ENCODE peak calls at places on chromosomes 16 and 17, in seven cellular contexts. Y is lower leg skin, G is islet precursor cell, X is hepatic stellate cell, H is omental fat pad, D is psoas muscle, V is PC-3. Z is an unnamed sample.

GRCh38 chr17:48728232-48729231 is at the start of gene HOXB13:
- DNase-seq in D (no peak), H (no peak), V (peak; percentile 94), X (no peak), Y (no peak), G (peak; percentile 93), Z (no peak)

GRCh38 chr16:66364117-66364958 is 2.2 kb upstream of the CDH5 start:
- DNase-seq in H (no peak), G (no peak), X (peak; percentile 75), V (peak; percentile 53), D (peak; percentile 60), Y (peak; percentile 92), Z (no peak)

GRCh38 chr16:87017388-87018012 is 299.7 kb downstream of the C16orf95 start:
- DNase-seq in H (no peak), X (peak; percentile 82), Y (no peak), G (peak; percentile 84), D (no peak), V (peak; percentile 80), Z (peak; percentile 75)

GRCh38 chr16:21659124-21659523 is 4.6 kb upstream of the OTOA start:
- DNase-seq in G (no peak), V (no peak), Y (no peak), D (no peak), X (no peak), H (no peak), Z (no peak)

GRCh38 chr17:55053855-55054254 is 85.3 kb downstream of the STXBP4 start:
- DNase-seq in V (peak; percentile 39), D (no peak), G (no peak), Y (no peak), H (no peak), X (no peak), Z (no peak)

GRCh38 chr16:62383941-62384340 is 347.7 kb upstream of the CDH8 start:
- DNase-seq in V (no peak), D (no peak), X (no peak), H (no peak), Y (no peak), G (no peak), Z (no peak)

GRCh38 chr17:42579794-42580551 is 2.4 kb upstream of the PSMC3IP start:
- DNase-seq in V (no peak), D (no peak), G (no peak), X (no peak), Y (no peak), H (no peak), Z (no peak)

GRCh38 chr17:2695243-2695960 is 16.2 kb downstream of the CLUH start:
- DNase-seq in V (no peak), X (no peak), G (peak; percentile 50), H (peak; percentile 17), Y (peak; percentile 68), D (no peak), Z (no peak)

GRCh38 chr17:40364906-40365305 is 369 bp upstream of the GJD3 start:
- DNase-seq in G (no peak), X (no peak), H (no peak), Y (no peak), V (no peak), D (no peak), Z (no peak)

GRCh38 chr16:88566158-88566557 is 4.0 kb upstream of the ZC3H18 start:
- DNase-seq in H (no peak), Y (no peak), V (no peak), D (no peak), G (no peak), X (no peak), Z (no peak)

GRCh38 chr16:81445926-81446317 is 1.3 kb downstream of the CMIP start:
- DNase-seq in G (no peak), X (no peak), Y (no peak), H (no peak), V (no peak), D (no peak), Z (no peak)